ENCODE peak calls at places on chromosomes 11 and 22, in seven cellular contexts. R is endothelial cell of umbilical vein; F is stomach; C is stimulated activated CD8-positive, alpha-beta memory T cell treated with anti-CD3 and anti-CD28 coated beads, Interleukin-7, amount 100 ng/mL, for 1 hour; J is activated CD8-positive, alpha-beta memory T cell treated with anti-CD3 and anti-CD28 coated beads, Interleukin-2, amount 50 U/mL, for 48 hours; E is HS-5; O is left kidney. M is an unnamed sample.

GRCh38 chr11:57792060-57792541 is 30.5 kb downstream of the CTNND1 start:
- DNase-seq in E (no peak), C (peak), O (no peak), F (peak), J (peak), R (peak), M (no peak)

GRCh38 chr11:19907008-19907579 is 194.5 kb downstream of the NAV2 start:
- DNase-seq in R (no peak), J (no peak), F (no peak), E (no peak), C (no peak), O (no peak), M (no peak)

GRCh38 chr22:49081261-49081666 is 746.4 kb downstream of the BRD1 start:
- DNase-seq in C (no peak), F (no peak), R (no peak), J (no peak), E (no peak), O (no peak), M (no peak)

GRCh38 chr11:109267293-109268095 is 154.5 kb upstream of the C11orf87 start:
- DNase-seq in F (no peak), E (no peak), O (no peak), R (no peak), C (no peak), J (no peak), M (no peak)

GRCh38 chr11:74462009-74462408 is 5.3 kb downstream of the KCNE3 start:
- DNase-seq in E (no peak), O (peak), C (no peak), F (peak), R (no peak), J (peak), M (no peak)

GRCh38 chr22:47371263-47372090 is 609.0 kb downstream of the TBC1D22A start:
- DNase-seq in E (no peak), F (peak), J (peak), R (no peak), O (no peak), C (no peak), M (peak)

GRCh38 chr11:122778148-122778547 is 60.2 kb upstream of the CRTAM start:
- DNase-seq in O (no peak), J (no peak), F (no peak), R (peak), E (peak), C (no peak), M (no peak)

GRCh38 chr11:85154294-85154693 is 472.9 kb downstream of the DLG2 start:
- DNase-seq in O (no peak), C (no peak), J (no peak), E (no peak), R (no peak), F (no peak), M (no peak)

GRCh38 chr22:46075764-46076531 is 74.4 kb upstream of the PPARA start:
- DNase-seq in F (peak), R (no peak), J (no peak), O (no peak), C (no peak), E (no peak), M (peak)

GRCh38 chr11:72589802-72590761 is 84.1 kb downstream of the PDE2A start:
- DNase-seq in J (peak), R (peak), C (no peak), F (peak), E (no peak), O (peak), M (no peak)

GRCh38 chr11:119583585-119583984 is 145.4 kb downstream of the NECTIN1 start:
- DNase-seq in C (no peak), O (no peak), J (peak), E (no peak), F (no peak), R (no peak), M (no peak)

M was measured in mesenteric fat pad.